ENCODE peak calls at places on chromosomes 11 and 22, in five cellular contexts. G is psoas muscle; K is A172; J is activated naive CD8-positive, alpha-beta T cell treated with anti-CD3 and anti-CD28 coated beads, Interleukin-2, amount 50 U/mL, for 24 hours; P is astrocyte of the spinal cord. Y is an unnamed sample.

GRCh38 chr11:128691802-128692749 is 1.8 kb upstream of the FLI1 start:
- DNase-seq in G (peak; percentile 50), K (no peak), J (no peak), P (no peak), Y (peak; percentile 69)

GRCh38 chr22:50481440-50482106 is at the start of gene ADM2:
- DNase-seq in G (no peak), K (no peak), J (peak; percentile 75), P (no peak), Y (peak; percentile 36)

GRCh38 chr11:69664901-69665300 is 10.3 kb downstream of the LTO1 start:
- DNase-seq in G (no peak), K (no peak), J (no peak), P (no peak), Y (no peak)

GRCh38 chr11:21142007-21142406 is 472.6 kb downstream of the NELL1 start:
- DNase-seq in G (no peak), K (no peak), J (no peak), P (no peak), Y (peak; percentile 24)

GRCh38 chr11:1565173-1565903 is 6.7 kb downstream of the DUSP8 start:
- DNase-seq in G (peak; percentile 57), K (no peak), J (no peak), P (no peak), Y (peak; percentile 3)

GRCh38 chr11:119147604-119148333 is 1.1 kb upstream of the ABCG4 start:
- DNase-seq in G (no peak), K (no peak), J (no peak), P (no peak), Y (no peak)

GRCh38 chr22:36253523-36254490 is 874 bp downstream of the APOL1 start:
- DNase-seq in G (no peak), K (no peak), J (peak; percentile 38), P (no peak), Y (no peak)

GRCh38 chr22:45096256-45096907 is 67.3 kb upstream of the NUP50 start:
- DNase-seq in G (no peak), K (peak; percentile 52), J (peak; percentile 52), P (peak; percentile 50), Y (peak; percentile 76)

GRCh38 chr22:30235687-30236170 is 10.8 kb downstream of the LIF start:
- DNase-seq in G (no peak), K (peak; percentile 98), J (no peak), P (peak; percentile 93), Y (no peak)

GRCh38 chr22:18104566-18104965 is 6.0 kb upstream of the TUBA8 start:
- DNase-seq in G (no peak), K (peak; percentile 27), J (no peak), P (peak; percentile 15), Y (no peak)

GRCh38 chr11:61791737-61792309 is 576 bp downstream of the TMEM258 start:
- DNase-seq in G (peak; percentile 74), K (peak; percentile 85), J (peak; percentile 55), P (peak; percentile 93), Y (peak; percentile 66)

GRCh38 chr11:76200006-76200940 is 6.0 kb downstream of the WNT11 start:
- DNase-seq in G (no peak), K (no peak), J (no peak), P (no peak), Y (no peak)

GRCh38 chr11:13940611-13941256 is 21.8 kb upstream of the SPON1 start:
- DNase-seq in G (no peak), K (no peak), J (no peak), P (no peak), Y (no peak)

GRCh38 chr11:95512682-95513081 is 276.9 kb downstream of the FAM76B start:
- DNase-seq in G (peak; percentile 55), K (no peak), J (no peak), P (peak; percentile 83), Y (peak; percentile 7)

GRCh38 chr11:2444301-2445106 is at the start of the genes KCNQ1 and TRPM5:
- DNase-seq in G (peak; percentile 61), K (no peak), J (peak; percentile 75), P (no peak), Y (peak; percentile 77)

GRCh38 chr22:34798605-34799004 is 267.4 kb upstream of the ISX start:
- DNase-seq in G (no peak), K (no peak), J (no peak), P (no peak), Y (no peak)

GRCh38 chr11:58618215-58618614 is 4.2 kb upstream of the CNTF start:
- DNase-seq in G (no peak), K (no peak), J (no peak), P (no peak), Y (no peak)

GRCh38 chr22:25622011-25622410 is 57.5 kb downstream of the GRK3 start:
- DNase-seq in G (no peak), K (no peak), J (no peak), P (peak; percentile 18), Y (no peak)

GRCh38 chr22:33891455-33891854 is 28.8 kb downstream of the LARGE1 start:
- DNase-seq in G (no peak), K (no peak), J (no peak), P (no peak), Y (no peak)

GRCh38 chr11:79198898-79199250 is 242.0 kb downstream of the TENM4 start:
- DNase-seq in G (no peak), K (no peak), J (no peak), P (peak; percentile 43), Y (no peak)

GRCh38 chr11:71420455-71421241 is 27.5 kb downstream of the DHCR7 start:
- DNase-seq in G (no peak), K (peak; percentile 47), J (peak; percentile 28), P (peak; percentile 41), Y (peak; percentile 67)

GRCh38 chr11:38332046-38332445 is 1734.0 kb upstream of the RAG2 start:
- DNase-seq in G (no peak), K (no peak), J (no peak), P (peak; percentile 16), Y (no peak)

GRCh38 chr11:85810871-85811611 is at the start of gene SYTL2:
- DNase-seq in G (peak; percentile 85), K (peak; percentile 12), J (peak; percentile 77), P (peak; percentile 50), Y (peak; percentile 64)

GRCh38 chr11:100562102-100562501 is 125.0 kb upstream of the ARHGAP42 start:
- DNase-seq in G (no peak), K (peak; percentile 68), J (no peak), P (peak; percentile 85), Y (no peak)

Y was measured in endothelial cell.